ENCODE peak calls at places on chromosomes 6 and 20, in four cellular contexts. I is colonic mucosa, C is heart right ventricle, H is breast epithelium. E is an unnamed sample.

GRCh38 chr6:26205625-26206574 is 118.7 kb downstream of the HFE start:
- DNase-seq in I (no peak), C (no peak), H (peak; percentile 41), E (no peak)

GRCh38 chr20:64065973-64066341 is 3.0 kb downstream of the TCEA2 start:
- DNase-seq in C (no peak), H (no peak), I (no peak), E (no peak)

GRCh38 chr6:119259027-119259426 is 90.5 kb downstream of the MAN1A1 start:
- DNase-seq in H (no peak), I (no peak), C (no peak), E (no peak)

GRCh38 chr20:63672666-63673065 is 14.6 kb downstream of the RTEL1 start:
- DNase-seq in I (no peak), C (no peak), H (no peak), E (no peak)

GRCh38 chr6:7108964-7109836 is 1.4 kb downstream of the RREB1 start:
- DNase-seq in I (peak; percentile 76), C (peak; percentile 55), H (peak; percentile 65), E (peak; percentile 81)

GRCh38 chr6:147267658-147268057 is 63.4 kb downstream of the STXBP5 start:
- DNase-seq in C (no peak), I (no peak), H (no peak), E (no peak)

GRCh38 chr20:5719861-5720401 is 30.3 kb upstream of the SHLD1 start:
- DNase-seq in H (no peak), I (no peak), C (no peak), E (no peak)

GRCh38 chr6:25652007-25652515 is at the start of gene SCGN:
- DNase-seq in C (peak; percentile 62), H (no peak), I (peak; percentile 56), E (no peak)

GRCh38 chr6:52517502-52518278 is 59.2 kb downstream of the TRAM2 start:
- DNase-seq in I (peak; percentile 72), H (peak; percentile 78), C (peak; percentile 81), E (peak; percentile 96)

GRCh38 chr6:30556714-30556963 is 350 bp upstream of the GNL1 start:
- DNase-seq in C (peak; percentile 81), H (no peak), I (peak; percentile 92), E (peak; percentile 95)

GRCh38 chr20:18267815-18268214 is 20.5 kb upstream of the ZNF133 start:
- DNase-seq in I (no peak), H (no peak), C (no peak), E (no peak)

GRCh38 chr6:148144917-148145521 is 197.6 kb upstream of the SASH1 start:
- DNase-seq in I (peak; percentile 84), C (peak; percentile 73), H (peak; percentile 39), E (no peak)

GRCh38 chr6:30685157-30685976 is 1.1 kb downstream of the PPP1R18 start:
- DNase-seq in H (no peak), C (peak; percentile 40), I (no peak), E (no peak)

GRCh38 chr20:8094845-8095244 is 37.2 kb upstream of the PLCB1 start:
- DNase-seq in I (no peak), H (no peak), C (no peak), E (no peak)

GRCh38 chr6:21264288-21264818 is 329.2 kb upstream of the SOX4 start:
- DNase-seq in I (peak; percentile 20), C (no peak), H (no peak), E (no peak)

GRCh38 chr6:169008641-169009040 is 245.0 kb downstream of the THBS2 start:
- DNase-seq in I (no peak), H (no peak), C (no peak), E (no peak)

GRCh38 chr6:30678964-30679726 is 6.3 kb upstream of the DHX16 start:
- DNase-seq in H (peak; percentile 81), I (peak; percentile 91), C (peak; percentile 92), E (peak; percentile 93)

GRCh38 chr6:13769655-13770053 is 44.7 kb downstream of the MCUR1 start:
- DNase-seq in C (peak; percentile 15), H (no peak), I (no peak), E (no peak)

GRCh38 chr6:2403546-2403945 is 158.1 kb upstream of the GMDS start:
- DNase-seq in C (no peak), I (peak; percentile 69), H (no peak), E (no peak)

GRCh38 chr6:138258197-138258596 is 39.9 kb upstream of the PBOV1 start:
- DNase-seq in C (no peak), I (no peak), H (no peak), E (no peak)

GRCh38 chr20:3172933-3173581 is at the start of gene LZTS3:
- DNase-seq in H (peak; percentile 77), C (peak; percentile 75), I (peak; percentile 70), E (peak; percentile 88)

GRCh38 chr6:28947831-28948270 is 24.1 kb upstream of the TRIM27 start:
- DNase-seq in C (no peak), I (peak; percentile 48), H (no peak), E (no peak)

GRCh38 chr6:101711518-101711917 is 318.0 kb downstream of the GRIK2 start:
- DNase-seq in C (no peak), I (no peak), H (no peak), E (no peak)

GRCh38 chr20:462199-462991 is at the start of gene TBC1D20:
- DNase-seq in H (peak; percentile 75), I (peak; percentile 86), C (peak; percentile 87), E (peak; percentile 86)

GRCh38 chr20:25514747-25515340 is 70.5 kb downstream of the NINL start:
- DNase-seq in I (no peak), C (no peak), H (no peak), E (no peak)

GRCh38 chr6:8335896-8336295 is 99.4 kb downstream of the SLC35B3 start:
- DNase-seq in I (no peak), H (no peak), C (no peak), E (no peak)

GRCh38 chr20:58942549-58942948 is 38.5 kb upstream of the NELFCD start:
- DNase-seq in I (no peak), C (no peak), H (no peak), E (no peak)

GRCh38 chr20:22905667-22906066 is 129.4 kb upstream of the SSTR4 start:
- DNase-seq in H (peak; percentile 23), I (no peak), C (peak; percentile 41), E (no peak)

GRCh38 chr20:45359069-45359405 is 3.9 kb upstream of the SYS1 start:
- DNase-seq in I (no peak), H (peak; percentile 95), C (no peak), E (no peak)

GRCh38 chr6:169566961-169567360 is 134.9 kb downstream of the WDR27 start:
- DNase-seq in C (no peak), H (no peak), I (no peak), E (no peak)

DNA sequence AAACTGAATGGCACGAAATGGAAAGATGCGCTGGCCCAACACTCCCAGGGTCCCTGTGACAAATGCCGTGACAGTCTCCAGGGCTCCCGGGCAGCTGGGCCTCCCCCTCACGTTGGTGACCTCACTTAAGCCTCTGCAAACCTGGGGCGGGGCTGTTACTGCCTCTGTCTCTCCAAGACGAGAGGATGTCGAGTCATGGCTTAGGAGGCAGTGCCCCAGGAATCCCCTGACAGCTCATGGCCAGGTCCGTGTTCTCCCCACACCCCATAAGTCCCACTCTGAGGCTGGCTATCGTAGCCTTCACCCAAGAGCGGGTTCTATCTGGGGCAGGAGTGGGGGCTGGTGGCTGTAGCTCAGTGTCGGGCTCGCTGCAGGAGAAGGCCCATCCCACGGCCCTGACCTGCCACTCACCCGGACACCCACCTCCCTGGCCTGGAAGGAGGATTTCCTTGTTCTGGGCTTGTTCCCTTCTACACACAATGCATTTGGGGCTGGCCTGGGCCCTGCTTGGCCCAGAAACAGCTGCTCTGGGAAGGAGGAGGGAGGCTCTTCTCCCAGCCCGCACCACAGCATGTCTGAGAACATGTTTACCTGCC is 5.6 kb upstream of the RPS21 start:
- DNase-seq in I (no peak), C (peak; percentile 38), H (no peak), E (no peak)
- H3K4me1 ChIP-seq in I (no peaks in the 10 kb centered on the region), C (peaks cover 72% of the 10 kb centered on the region), H (peaks cover 7% of the 10 kb centered on the region), E (peaks cover 18% of the 10 kb centered on the region)

GRCh38 chr6:149487316-149487715 is 2.5 kb upstream of the ZC3H12D start:
- DNase-seq in H (no peak), I (no peak), C (no peak), E (no peak)

GRCh38 chr6:149483302-149483701 is 1.5 kb downstream of the ZC3H12D start:
- DNase-seq in C (no peak), I (no peak), H (no peak), E (no peak)

GRCh38 chr6:149483849-149484635 is 772 bp downstream of the ZC3H12D start:
- DNase-seq in C (no peak), H (no peak), I (no peak), E (no peak)

GRCh38 chr6:149482542-149483261 is 2.1 kb downstream of the ZC3H12D start:
- DNase-seq in C (no peak), I (no peak), H (no peak), E (no peak)

DNA sequence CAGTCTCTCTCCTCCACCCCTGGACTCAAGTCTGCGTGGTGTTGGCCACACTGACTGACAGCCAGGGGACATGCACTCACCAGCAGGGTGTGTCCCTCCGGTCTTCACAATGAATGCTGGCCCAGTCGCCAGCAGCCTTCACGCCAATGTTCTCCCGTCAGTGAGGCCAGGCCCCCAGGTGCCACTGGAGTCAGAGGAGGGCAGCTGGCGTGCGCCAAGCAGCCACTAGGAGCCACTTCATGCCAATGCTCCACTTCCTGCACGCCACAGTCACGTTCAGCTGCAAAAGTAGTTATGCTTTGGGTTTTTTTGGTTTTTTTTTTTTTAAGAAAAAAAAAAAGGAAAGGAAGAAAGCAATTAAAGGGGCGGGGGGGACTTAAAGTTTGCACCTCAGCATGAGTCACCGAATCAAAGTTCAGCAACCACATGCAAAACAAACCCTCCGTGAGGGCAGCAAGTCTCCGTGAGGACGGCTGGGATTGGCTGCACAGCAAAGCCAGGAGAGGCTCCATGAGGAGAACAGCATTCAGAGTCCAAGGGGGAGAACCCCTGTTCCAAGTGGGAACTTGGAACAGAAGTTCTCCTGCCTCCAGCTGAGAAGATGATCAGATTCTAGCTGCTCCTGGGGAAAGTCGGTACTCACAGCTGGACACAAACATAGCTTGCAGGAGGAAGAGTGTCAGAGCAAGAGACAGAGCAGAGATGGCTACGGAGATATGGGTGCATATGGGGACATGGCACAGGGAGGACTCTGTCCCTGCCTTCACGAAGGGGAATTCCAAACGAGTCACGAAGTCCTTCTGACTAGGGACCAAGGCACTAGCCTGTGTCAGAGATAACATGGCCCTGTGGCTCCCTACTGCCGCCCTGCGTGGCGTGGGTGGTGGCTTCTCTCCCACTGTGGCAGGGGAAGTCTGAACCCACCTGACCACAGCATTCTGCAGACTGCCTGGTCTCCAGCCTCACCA is at the start of gene ZC3H12D:
- DNase-seq in I (peak; percentile 87), C (peak; percentile 65), H (no peak), E (peak; percentile 28)
- TF ChIP-seq CTCF in I (no peak), C (no peak), H (peak; percentile 13), E (no peak)

DNA sequence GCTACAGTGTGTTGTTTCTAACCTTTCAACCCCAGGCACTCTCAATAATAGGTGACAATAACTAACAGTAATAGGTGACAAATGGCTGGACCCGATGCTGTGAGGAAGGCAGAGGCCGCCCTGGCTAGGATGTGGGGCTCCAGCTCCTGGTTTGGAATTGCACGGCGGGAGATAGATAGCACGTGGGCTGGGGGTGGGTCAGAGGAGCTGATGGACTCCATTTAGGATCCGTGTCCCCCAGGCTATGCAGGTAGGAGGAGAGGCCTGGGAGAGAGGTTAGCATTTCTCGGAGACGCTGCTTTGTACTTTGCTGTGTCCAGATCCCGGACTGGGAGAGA is 61.4 kb downstream of the EZR start:
- DNase-seq in C (no peak), H (no peak), I (no peak), E (no peak)
- H3K27ac ChIP-seq in C (no peak overlapping the region), H (no peak overlapping the region), I (no peak overlapping the region), E (no peak overlapping the region)

DNA sequence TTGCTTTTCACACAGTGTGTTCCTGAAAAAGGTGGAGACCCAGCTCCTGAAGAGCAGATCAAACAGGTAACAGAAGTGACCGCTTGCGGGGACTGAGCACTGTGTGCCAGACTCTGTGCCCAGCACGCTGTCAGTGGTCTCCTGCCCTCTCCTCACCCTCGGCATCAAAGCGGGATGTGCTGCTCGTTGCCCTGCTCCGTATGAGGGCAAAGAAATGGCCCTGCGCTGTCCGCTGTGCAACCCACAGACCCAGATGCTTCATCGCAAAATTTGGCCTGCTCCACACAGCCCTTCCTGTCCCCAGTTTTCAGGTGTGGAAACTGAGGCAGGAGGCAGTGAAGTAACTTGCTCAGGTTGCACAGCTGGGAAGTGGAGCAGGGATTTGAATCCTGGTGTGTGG is 13.7 kb downstream of the UQCC2 start:
- DNase-seq in H (no peak), C (no peak), I (no peak), E (no peak)
- H3K4me1 ChIP-seq in H (peaks cover 15% of the 10 kb centered on the region), C (peaks cover 84% of the 10 kb centered on the region), I (no peaks in the 10 kb centered on the region), E (no peaks in the 10 kb centered on the region)